ENCODE peak calls at places on chromosomes 16 and 17, in five cellular contexts. One of them, this sample, is unnamed.

GRCh38 chr17:68060336-68060735 is 24.8 kb downstream of the KPNA2 start:
- DNase-seq in ovary: no peak
- DNase-seq in esophagus squamous epithelium: no peak
- DNase-seq in lower leg skin: no peak
- DNase-seq in stomach: no peak
- DNase-seq in this sample: no peak

GRCh38 chr17:63378411-63379076 is 67.6 kb downstream of the CYB561 start:
- DNase-seq in ovary: no peak
- DNase-seq in lower leg skin: no peak
- DNase-seq in stomach: no peak
- DNase-seq in esophagus squamous epithelium: no peak
- DNase-seq in this sample: no peak

GRCh38 chr16:67470314-67470713 is 10.6 kb downstream of the ATP6V0D1 start:
- DNase-seq in esophagus squamous epithelium: no peak
- DNase-seq in stomach: peak
- DNase-seq in lower leg skin: peak
- DNase-seq in ovary: peak
- DNase-seq in this sample: no peak

GRCh38 chr17:14737984-14738651 is 437.2 kb downstream of the HS3ST3B1 start:
- DNase-seq in stomach: peak
- DNase-seq in esophagus squamous epithelium: peak
- DNase-seq in ovary: no peak
- DNase-seq in lower leg skin: peak
- DNase-seq in this sample: peak

GRCh38 chr16:28504707-28505404 is 1.8 kb downstream of the IL27 start:
- DNase-seq in esophagus squamous epithelium: no peak
- DNase-seq in ovary: no peak
- DNase-seq in stomach: no peak
- DNase-seq in lower leg skin: no peak
- DNase-seq in this sample: no peak

GRCh38 chr17:44385287-44386181 is 3.9 kb downstream of the ITGA2B start:
- DNase-seq in lower leg skin: peak
- DNase-seq in stomach: peak
- DNase-seq in esophagus squamous epithelium: no peak
- DNase-seq in ovary: peak
- DNase-seq in this sample: peak

GRCh38 chr17:17743391-17744112 is 62.3 kb downstream of the RAI1 start:
- DNase-seq in stomach: no peak
- DNase-seq in lower leg skin: no peak
- DNase-seq in esophagus squamous epithelium: no peak
- DNase-seq in ovary: no peak
- DNase-seq in this sample: no peak

GRCh38 chr17:50517504-50518264 is 9.4 kb downstream of the MYCBPAP start:
- DNase-seq in stomach: no peak
- DNase-seq in esophagus squamous epithelium: no peak
- DNase-seq in lower leg skin: no peak
- DNase-seq in ovary: no peak
- DNase-seq in this sample: no peak

GRCh38 chr17:78995022-78995760 is 14.4 kb downstream of the CANT1 start:
- DNase-seq in esophagus squamous epithelium: no peak
- DNase-seq in lower leg skin: no peak
- DNase-seq in ovary: no peak
- DNase-seq in stomach: peak
- DNase-seq in this sample: no peak

GRCh38 chr16:89402962-89403361 is 87.4 kb downstream of the ANKRD11 start:
- DNase-seq in stomach: no peak
- DNase-seq in lower leg skin: no peak
- DNase-seq in ovary: no peak
- DNase-seq in esophagus squamous epithelium: no peak
- DNase-seq in this sample: no peak

GRCh38 chr16:55976815-55977214 is 101.6 kb upstream of the CES5A start:
- DNase-seq in lower leg skin: no peak
- DNase-seq in stomach: no peak
- DNase-seq in esophagus squamous epithelium: no peak
- DNase-seq in ovary: no peak
- DNase-seq in this sample: no peak

GRCh38 chr16:62404857-62405611 is 368.8 kb upstream of the CDH8 start:
- DNase-seq in stomach: no peak
- DNase-seq in esophagus squamous epithelium: no peak
- DNase-seq in ovary: no peak
- DNase-seq in lower leg skin: no peak
- DNase-seq in this sample: no peak

GRCh38 chr17:45063198-45063597 is 2.1 kb downstream of the NMT1 start:
- DNase-seq in ovary: no peak
- DNase-seq in lower leg skin: no peak
- DNase-seq in esophagus squamous epithelium: no peak
- DNase-seq in stomach: no peak
- DNase-seq in this sample: no peak

GRCh38 chr16:84096447-84097005 is 20.2 kb downstream of the MBTPS1 start:
- DNase-seq in stomach: peak
- DNase-seq in esophagus squamous epithelium: no peak
- DNase-seq in lower leg skin: no peak
- DNase-seq in ovary: no peak
- DNase-seq in this sample: no peak

GRCh38 chr17:48612854-48613691 is 2.0 kb downstream of the HOXB8 start:
- DNase-seq in esophagus squamous epithelium: no peak
- DNase-seq in stomach: no peak
- DNase-seq in lower leg skin: no peak
- DNase-seq in ovary: no peak
- DNase-seq in this sample: no peak

GRCh38 chr17:49590874-49591273 is 15.2 kb downstream of the NXPH3 start:
- DNase-seq in lower leg skin: no peak
- DNase-seq in ovary: no peak
- DNase-seq in esophagus squamous epithelium: no peak
- DNase-seq in stomach: no peak
- DNase-seq in this sample: no peak

GRCh38 chr16:50696575-50697420 is 3.4 kb downstream of the NOD2 start:
- DNase-seq in lower leg skin: peak
- DNase-seq in ovary: peak
- DNase-seq in stomach: peak
- DNase-seq in esophagus squamous epithelium: peak
- DNase-seq in this sample: peak

GRCh38 chr17:76000016-76000754 is 470 bp upstream of the CDK3 start:
- DNase-seq in stomach: peak
- DNase-seq in ovary: peak
- DNase-seq in lower leg skin: no peak
- DNase-seq in esophagus squamous epithelium: no peak
- DNase-seq in this sample: peak

GRCh38 chr16:65196696-65197095 is 74.8 kb upstream of the CDH11 start:
- DNase-seq in stomach: no peak
- DNase-seq in lower leg skin: no peak
- DNase-seq in ovary: no peak
- DNase-seq in esophagus squamous epithelium: no peak
- DNase-seq in this sample: no peak

GRCh38 chr16:68005786-68006286 is 6.6 kb upstream of the DPEP2 start:
- DNase-seq in ovary: no peak
- DNase-seq in lower leg skin: peak
- DNase-seq in esophagus squamous epithelium: peak
- DNase-seq in stomach: peak
- DNase-seq in this sample: no peak

GRCh38 chr17:70310251-70310672 is 140.9 kb downstream of the KCNJ2 start:
- DNase-seq in esophagus squamous epithelium: no peak
- DNase-seq in ovary: no peak
- DNase-seq in lower leg skin: no peak
- DNase-seq in stomach: no peak
- DNase-seq in this sample: no peak

GRCh38 chr17:74981979-74982662 is 5.3 kb upstream of the CDR2L start:
- DNase-seq in esophagus squamous epithelium: no peak
- DNase-seq in lower leg skin: no peak
- DNase-seq in stomach: peak
- DNase-seq in ovary: peak
- DNase-seq in this sample: peak

GRCh38 chr16:73565263-73565662 is 517.3 kb upstream of the ZFHX3 start:
- DNase-seq in stomach: no peak
- DNase-seq in ovary: no peak
- DNase-seq in lower leg skin: no peak
- DNase-seq in esophagus squamous epithelium: no peak
- DNase-seq in this sample: no peak

GRCh38 chr16:194516-194915 is 14.3 kb downstream of the HBQ1 start:
- DNase-seq in lower leg skin: no peak
- DNase-seq in stomach: no peak
- DNase-seq in ovary: no peak
- DNase-seq in esophagus squamous epithelium: no peak
- DNase-seq in this sample: no peak

GRCh38 chr17:79338142-79338541 is 263.5 kb downstream of the ENGASE start:
- DNase-seq in esophagus squamous epithelium: no peak
- DNase-seq in lower leg skin: no peak
- DNase-seq in ovary: no peak
- DNase-seq in stomach: no peak
- DNase-seq in this sample: no peak

GRCh38 chr17:79754359-79754758 is 23.6 kb upstream of the CBX2 start:
- DNase-seq in lower leg skin: no peak
- DNase-seq in stomach: no peak
- DNase-seq in ovary: no peak
- DNase-seq in esophagus squamous epithelium: no peak
- DNase-seq in this sample: no peak

GRCh38 chr17:29621751-29622194 is 939 bp downstream of the CORO6 start:
- DNase-seq in lower leg skin: no peak
- DNase-seq in ovary: no peak
- DNase-seq in stomach: no peak
- DNase-seq in esophagus squamous epithelium: no peak
- DNase-seq in this sample: no peak

GRCh38 chr17:63932008-63932561 is at the start of gene CD79B:
- DNase-seq in lower leg skin: no peak
- DNase-seq in esophagus squamous epithelium: no peak
- DNase-seq in stomach: no peak
- DNase-seq in ovary: no peak
- DNase-seq in this sample: no peak

GRCh38 chr16:54934536-54935410 is 4.1 kb downstream of the IRX5 start:
- DNase-seq in ovary: no peak
- DNase-seq in lower leg skin: peak
- DNase-seq in stomach: no peak
- DNase-seq in esophagus squamous epithelium: no peak
- DNase-seq in this sample: no peak

GRCh38 chr16:85733155-85733838 is 17.6 kb downstream of the C16orf74 start:
- DNase-seq in stomach: no peak
- DNase-seq in ovary: no peak
- DNase-seq in esophagus squamous epithelium: no peak
- DNase-seq in lower leg skin: peak
- DNase-seq in this sample: no peak

GRCh38 chr17:37841232-37841631 is 83.0 kb upstream of the TBC1D3K start:
- DNase-seq in ovary: no peak
- DNase-seq in esophagus squamous epithelium: no peak
- DNase-seq in lower leg skin: no peak
- DNase-seq in stomach: no peak
- DNase-seq in this sample: no peak

GRCh38 chr17:8155341-8156173 is 3.4 kb upstream of the PER1 start:
- DNase-seq in esophagus squamous epithelium: no peak
- DNase-seq in ovary: no peak
- DNase-seq in lower leg skin: peak
- DNase-seq in stomach: peak
- DNase-seq in this sample: no peak

GRCh38 chr17:8153550-8153956 is 1.3 kb upstream of the PER1 start:
- DNase-seq in ovary: peak
- DNase-seq in esophagus squamous epithelium: no peak
- DNase-seq in lower leg skin: peak
- DNase-seq in stomach: peak
- DNase-seq in this sample: peak

GRCh38 chr17:8153957-8154607 is 1.9 kb upstream of the PER1 start:
- DNase-seq in stomach: peak
- DNase-seq in ovary: peak
- DNase-seq in esophagus squamous epithelium: peak
- DNase-seq in lower leg skin: peak
- DNase-seq in this sample: peak

GRCh38 chr17:8152981-8153549 is 861 bp upstream of the PER1 start:
- DNase-seq in esophagus squamous epithelium: no peak
- DNase-seq in stomach: no peak
- DNase-seq in lower leg skin: no peak
- DNase-seq in ovary: no peak
- DNase-seq in this sample: no peak

DNA sequence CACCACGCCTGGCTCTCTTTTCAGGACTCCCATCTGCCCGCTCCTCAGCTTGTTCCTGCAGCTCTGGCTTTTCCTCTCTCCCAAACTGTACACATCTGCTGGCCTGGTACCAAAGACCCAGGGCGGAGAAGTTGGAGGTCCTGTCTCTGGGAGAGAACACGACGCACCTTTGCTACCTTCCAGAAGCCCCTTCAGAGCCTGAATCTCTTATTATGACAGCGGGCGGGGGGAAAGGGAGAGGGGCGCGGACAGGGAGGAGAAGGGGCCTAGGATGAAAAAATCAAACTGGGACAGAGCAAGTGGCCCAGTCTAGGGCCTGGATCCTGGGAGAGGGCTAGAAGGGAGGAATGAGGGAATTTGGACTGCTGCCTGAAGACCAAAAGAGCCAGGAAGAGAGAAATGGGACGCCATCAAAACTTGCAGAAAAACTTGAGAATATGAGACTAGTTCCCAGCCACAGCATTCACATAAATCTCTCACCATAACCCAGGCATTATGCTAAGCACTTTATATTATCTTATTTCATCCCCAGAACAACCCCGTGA is 2.5 kb upstream of the PER1 start:
- DNase-seq in esophagus squamous epithelium: no peak
- DNase-seq in stomach: no peak
- DNase-seq in ovary: no peak
- DNase-seq in lower leg skin: no peak
- DNase-seq in this sample: no peak
- TF ChIP-seq POLR2A in esophagus squamous epithelium: no peak
- TF ChIP-seq POLR2A in stomach: peak
- TF ChIP-seq POLR2A in ovary: peak
- TF ChIP-seq POLR2A in lower leg skin: no peak
- TF ChIP-seq POLR2A in this sample: no peak

GRCh38 chr17:66547170-66547865 is 244.9 kb downstream of the PRKCA start:
- DNase-seq in stomach: no peak
- DNase-seq in esophagus squamous epithelium: no peak
- DNase-seq in lower leg skin: no peak
- DNase-seq in ovary: no peak
- DNase-seq in this sample: no peak

GRCh38 chr17:66543526-66543925 is 241.1 kb downstream of the PRKCA start:
- DNase-seq in stomach: no peak
- DNase-seq in lower leg skin: no peak
- DNase-seq in ovary: no peak
- DNase-seq in esophagus squamous epithelium: no peak
- DNase-seq in this sample: no peak

GRCh38 chr17:66548158-66548557 is 245.7 kb downstream of the PRKCA start:
- DNase-seq in stomach: no peak
- DNase-seq in lower leg skin: no peak
- DNase-seq in ovary: no peak
- DNase-seq in esophagus squamous epithelium: no peak
- DNase-seq in this sample: no peak

GRCh38 chr17:66548659-66549311 is 246.4 kb downstream of the PRKCA start:
- DNase-seq in stomach: no peak
- DNase-seq in lower leg skin: no peak
- DNase-seq in esophagus squamous epithelium: no peak
- DNase-seq in ovary: no peak
- DNase-seq in this sample: no peak

GRCh38 chr17:66545918-66546317 is 243.5 kb downstream of the PRKCA start:
- DNase-seq in stomach: no peak
- DNase-seq in ovary: no peak
- DNase-seq in esophagus squamous epithelium: no peak
- DNase-seq in lower leg skin: no peak
- DNase-seq in this sample: no peak
- TF ChIP-seq POLR2A in stomach: no peak
- TF ChIP-seq POLR2A in ovary: no peak
- TF ChIP-seq POLR2A in esophagus squamous epithelium: no peak
- TF ChIP-seq POLR2A in lower leg skin: no peak
- TF ChIP-seq POLR2A in this sample: no peak

GRCh38 chr16:31032736-31033708 is at the start of gene STX4:
- DNase-seq in esophagus squamous epithelium: peak
- DNase-seq in lower leg skin: peak
- DNase-seq in ovary: peak
- DNase-seq in stomach: peak
- DNase-seq in this sample: peak
- TF ChIP-seq POLR2A in esophagus squamous epithelium: peak
- TF ChIP-seq POLR2A in lower leg skin: no peak
- TF ChIP-seq POLR2A in ovary: peak
- TF ChIP-seq POLR2A in stomach: no peak
- TF ChIP-seq POLR2A in this sample: peak

GRCh38 chr17:8248751-8249607 is at the start of gene PFAS:
- DNase-seq in esophagus squamous epithelium: peak
- DNase-seq in ovary: peak
- DNase-seq in stomach: peak
- DNase-seq in lower leg skin: peak
- DNase-seq in this sample: peak
- TF ChIP-seq POLR2A in esophagus squamous epithelium: peak
- TF ChIP-seq POLR2A in ovary: peak
- TF ChIP-seq POLR2A in stomach: peak
- TF ChIP-seq POLR2A in lower leg skin: no peak
- TF ChIP-seq POLR2A in this sample: peak

This sample was measured in H54.